ENCODE peak calls at places on chromosomes 3 and 15, in four cellular contexts. C is GM12878, U is A549, J is HepG2. O is an unnamed sample.

GRCh38 chr3:48492461-48493202 is 11.3 kb downstream of the SHISA5 start:
- DNase-seq in C (no peak), U (no peak), J (no peak), O (no peak)

GRCh38 chr3:141426404-141427034 is 58.2 kb downstream of the ZBTB38 start:
- DNase-seq in C (no peak), U (peak; percentile 75), J (no peak), O (no peak)

GRCh38 chr3:23304424-23304823 is 101.3 kb downstream of the UBE2E2 start:
- DNase-seq in C (no peak), U (no peak), J (no peak), O (no peak)

GRCh38 chr3:141992512-141992911 is 116.1 kb downstream of the ATP1B3 start:
- DNase-seq in C (peak; percentile 35), U (no peak), J (no peak), O (no peak)

GRCh38 chr15:101320501-101321052 is 25.5 kb upstream of the SNRPA1 start:
- DNase-seq in C (no peak), U (no peak), J (no peak), O (no peak)

GRCh38 chr15:88631464-88632028 is 7.3 kb upstream of the ISG20 start:
- DNase-seq in C (no peak), U (no peak), J (no peak), O (no peak)

GRCh38 chr3:177256991-177257390 is 59.7 kb upstream of the TBL1XR1 start:
- DNase-seq in C (no peak), U (no peak), J (no peak), O (no peak)

GRCh38 chr3:72161870-72162617 is 377.1 kb upstream of the PROK2 start:
- DNase-seq in C (no peak), U (peak; percentile 42), J (no peak), O (no peak)

GRCh38 chr3:189902230-189903186 is 218.2 kb downstream of the P3H2 start:
- DNase-seq in C (no peak), U (no peak), J (no peak), O (no peak)

GRCh38 chr3:38645076-38645475 is 4.4 kb downstream of the SCN5A start:
- DNase-seq in C (no peak), U (no peak), J (no peak), O (no peak)

GRCh38 chr3:150169279-150169970 is 198.7 kb upstream of the PFN2 start:
- DNase-seq in C (no peak), U (no peak), J (no peak), O (no peak)

GRCh38 chr3:12197475-12197874 is 38.8 kb upstream of the TIMP4 start:
- DNase-seq in C (peak; percentile 57), U (no peak), J (no peak), O (no peak)

GRCh38 chr3:152298393-152299242 is 29.9 kb downstream of the MBNL1 start:
- DNase-seq in C (peak; percentile 74), U (peak; percentile 85), J (peak; percentile 97), O (peak; percentile 60)

GRCh38 chr3:119826714-119827113 is 44.8 kb downstream of the NR1I2 start:
- DNase-seq in C (no peak), U (no peak), J (no peak), O (no peak)

GRCh38 chr3:173003471-173003870 is 137.6 kb downstream of the SPATA16 start:
- DNase-seq in C (no peak), U (no peak), J (no peak), O (no peak)

GRCh38 chr3:3641877-3642276 is 157.4 kb upstream of the LRRN1 start:
- DNase-seq in C (no peak), U (no peak), J (no peak), O (no peak)

GRCh38 chr3:141401584-141402475 is 33.5 kb downstream of the ZBTB38 start:
- DNase-seq in C (no peak), U (peak; percentile 56), J (no peak), O (peak; percentile 90)

GRCh38 chr15:51267047-51267713 is 71.2 kb downstream of the CYP19A1 start:
- DNase-seq in C (no peak), U (no peak), J (no peak), O (peak; percentile 46)

GRCh38 chr3:116270053-116270452 is 175.2 kb downstream of the LSAMP start:
- DNase-seq in C (no peak), U (no peak), J (no peak), O (peak; percentile 24)

GRCh38 chr3:52463420-52463819 is 8.0 kb downstream of the NISCH start:
- DNase-seq in C (no peak), U (no peak), J (no peak), O (no peak)

GRCh38 chr15:70788114-70789049 is 25.0 kb upstream of the UACA start:
- DNase-seq in C (no peak), U (peak; percentile 94), J (peak; percentile 91), O (no peak)

GRCh38 chr3:188123170-188123920 is 30.6 kb upstream of the LPP start:
- DNase-seq in C (no peak), U (peak; percentile 63), J (peak; percentile 95), O (no peak)

GRCh38 chr15:73872370-73872769 is 994 bp upstream of the TBC1D21 start:
- DNase-seq in C (no peak), U (no peak), J (no peak), O (no peak)

GRCh38 chr3:115022214-115022613 is 124.9 kb downstream of the ZBTB20 start:
- DNase-seq in C (no peak), U (no peak), J (no peak), O (no peak)

GRCh38 chr3:115021061-115021460 is 126.0 kb downstream of the ZBTB20 start:
- DNase-seq in C (no peak), U (no peak), J (no peak), O (no peak)

GRCh38 chr3:115018694-115019093 is 128.4 kb downstream of the ZBTB20 start:
- DNase-seq in C (no peak), U (no peak), J (no peak), O (no peak)

GRCh38 chr3:115022835-115023398 is 124.2 kb downstream of the ZBTB20 start:
- DNase-seq in C (no peak), U (no peak), J (no peak), O (no peak)

GRCh38 chr3:115019900-115020299 is 127.2 kb downstream of the ZBTB20 start:
- DNase-seq in C (no peak), U (no peak), J (no peak), O (no peak)
- TF ChIP-seq PBX3 in C (no peak), U (no peak), J (no peak), O (no peak)

DNA sequence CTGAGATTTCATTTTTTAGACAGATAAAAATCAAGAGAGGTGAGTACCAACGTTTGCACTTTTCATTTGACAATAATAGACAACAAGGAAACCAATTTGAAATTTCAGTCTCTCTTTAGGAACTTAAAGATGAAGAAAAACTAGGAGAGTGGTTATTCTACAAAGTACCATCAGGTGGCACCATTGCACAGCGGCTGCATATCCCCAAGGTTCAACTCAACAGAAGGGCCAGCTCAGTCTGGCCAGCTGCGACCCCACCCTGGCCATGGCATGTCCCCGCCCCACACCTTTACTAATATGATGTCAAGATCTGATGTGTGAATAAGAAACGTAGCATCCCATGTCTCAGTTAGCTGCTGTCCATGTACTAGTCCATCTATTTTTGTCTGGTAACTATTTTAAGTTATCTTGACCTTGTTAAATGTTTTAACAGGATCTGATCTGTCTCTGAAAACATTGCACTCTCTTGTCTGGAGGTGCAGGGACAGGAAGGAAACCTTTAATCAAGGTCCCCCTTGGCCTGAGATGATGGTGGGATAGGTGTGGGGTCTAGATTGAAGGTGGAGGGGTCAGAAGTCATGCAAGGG is 35.5 kb upstream of the CGNL1 start:
- DNase-seq in C (peak; percentile 15), U (peak; percentile 76), J (peak; percentile 42), O (peak; percentile 72)
- TF ChIP-seq PBX3 in C (no peak), U (no peak), J (no peak), O (no peak)

DNA sequence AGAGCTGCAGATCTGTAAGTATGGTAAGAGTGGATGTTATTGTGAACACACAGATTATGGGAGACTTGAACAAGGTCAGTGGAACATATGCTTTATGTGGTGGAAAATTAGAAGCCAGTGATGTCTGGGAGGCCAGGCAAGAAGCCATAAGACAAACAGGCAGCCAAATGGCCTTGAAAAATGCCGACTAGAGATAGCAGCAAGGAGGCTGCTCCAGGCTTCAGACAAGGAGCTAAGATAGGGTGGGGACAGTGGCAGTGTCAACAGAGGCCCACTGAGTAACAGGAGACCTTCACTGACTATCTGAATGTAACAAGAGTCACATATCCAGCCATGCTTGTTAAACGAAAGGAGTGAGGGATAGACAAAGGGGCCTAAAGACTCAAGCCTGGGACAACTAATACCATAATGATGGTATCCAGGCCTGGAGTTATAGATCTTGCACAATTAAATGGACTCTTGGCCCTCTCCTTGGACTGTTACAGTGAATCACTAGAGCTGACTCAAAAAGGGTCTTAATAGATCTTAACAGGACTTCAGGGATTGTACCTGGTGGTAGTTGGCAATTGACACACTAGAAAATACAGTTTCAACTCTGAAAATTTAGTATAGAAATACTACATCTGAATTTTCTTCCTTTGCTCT is 50.6 kb downstream of the CFAP20DC start:
- DNase-seq in C (no peak), U (no peak), J (no peak), O (no peak)
- TF ChIP-seq PBX3 in C (no peak), U (no peak), J (no peak), O (no peak)

DNA sequence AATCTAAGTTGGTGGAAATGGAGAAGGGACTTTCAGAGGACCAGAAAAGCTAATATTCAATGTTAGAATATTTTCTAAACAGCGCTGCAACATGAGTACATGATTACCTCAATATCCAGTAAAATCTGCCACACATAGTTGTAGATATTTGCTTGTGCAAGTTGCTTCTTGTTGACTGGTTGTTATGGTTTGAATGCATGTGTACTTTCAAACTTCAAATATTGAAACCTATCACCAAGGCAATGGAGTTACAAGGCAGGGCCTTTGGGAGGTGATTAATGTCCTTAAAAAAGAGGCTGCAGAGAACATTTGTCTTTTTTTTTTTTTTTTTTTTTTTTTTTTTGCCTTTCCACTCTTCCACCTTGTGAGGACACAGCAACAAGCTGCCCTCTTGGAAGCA is 49.9 kb downstream of the TMCO5A start:
- DNase-seq in C (no peak), U (no peak), J (no peak), O (no peak)
- TF ChIP-seq PBX3 in C (no peak), U (no peak), J (no peak), O (no peak)

GRCh38 chr15:81373996-81374395 is at the start of gene TMC3:
- DNase-seq in C (no peak), U (no peak), J (no peak), O (no peak)
- TF ChIP-seq PBX3 in C (no peak), U (no peak), J (no peak), O (no peak)

DNA sequence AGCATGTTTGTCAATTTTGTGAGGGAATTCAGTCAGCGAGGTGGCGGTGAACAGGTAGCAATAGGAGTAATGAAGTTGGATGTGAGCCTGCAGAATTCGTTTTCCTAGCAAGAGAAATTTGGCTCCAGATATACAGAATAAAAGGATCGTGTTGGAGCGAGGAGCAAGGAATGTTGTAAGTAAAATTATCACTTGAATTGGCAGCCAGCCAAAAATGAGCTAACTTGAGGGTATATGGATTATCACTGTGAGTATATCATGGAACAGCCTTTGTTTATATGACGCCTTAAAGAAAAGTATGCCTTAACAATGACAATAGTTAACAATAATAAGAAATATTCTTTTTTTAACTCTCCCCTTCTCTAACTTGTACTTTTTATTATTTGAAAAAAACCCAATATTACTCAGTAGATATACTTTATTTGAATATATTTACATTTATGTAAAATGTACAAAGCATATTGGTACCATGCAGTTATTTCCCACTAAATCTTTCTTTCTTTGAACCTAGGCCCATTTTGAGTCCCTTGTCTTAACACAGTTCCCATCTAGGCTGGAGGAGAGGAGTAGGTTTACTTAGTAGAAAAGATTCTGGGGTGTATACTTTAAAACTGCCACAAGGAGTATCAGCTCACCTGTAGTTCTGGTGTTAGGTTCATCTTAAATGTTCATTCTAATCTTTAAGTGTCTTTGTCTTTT is 29.3 kb downstream of the EPHA6 start:
- DNase-seq in C (no peak), U (no peak), J (no peak), O (no peak)
- TF ChIP-seq PBX3 in C (no peak), U (no peak), J (no peak), O (no peak)